ENCODE peak calls at places on chromosomes 16 and 17, in four cellular contexts. One of them, this sample, is unnamed.
A peak's percentile ranks its signal among the peaks of the same experiment; 100 is the strongest.

GRCh38 chr17:74271902-74272563 is 2.0 kb upstream of the DNAI2 start:
- DNase-seq in IMR-90: no peak
- DNase-seq in H1: no peak
- DNase-seq in mesenchymal stem cell: no peak
- DNase-seq in this sample: no peak

GRCh38 chr17:55576237-55576998 is 65.2 kb upstream of the SMIM36 start:
- DNase-seq in IMR-90: peak; percentile 75
- DNase-seq in H1: no peak
- DNase-seq in mesenchymal stem cell: peak; percentile 71
- DNase-seq in this sample: no peak

GRCh38 chr17:3697157-3697515 is 1.2 kb upstream of the P2RX5 start:
- DNase-seq in IMR-90: no peak
- DNase-seq in H1: no peak
- DNase-seq in mesenchymal stem cell: no peak
- DNase-seq in this sample: no peak

GRCh38 chr16:86509759-86510464 is 415 bp upstream of the FOXF1 start:
- DNase-seq in IMR-90: peak; percentile 96
- DNase-seq in H1: peak; percentile 82
- DNase-seq in mesenchymal stem cell: peak; percentile 97
- DNase-seq in this sample: peak; percentile 54

GRCh38 chr17:40961586-40961985 is 5.2 kb downstream of the KRT39 start:
- DNase-seq in IMR-90: no peak
- DNase-seq in H1: no peak
- DNase-seq in mesenchymal stem cell: no peak
- DNase-seq in this sample: no peak

GRCh38 chr17:50731575-50732460 is 12.4 kb downstream of the LUC7L3 start:
- DNase-seq in IMR-90: no peak
- DNase-seq in H1: no peak
- DNase-seq in mesenchymal stem cell: peak; percentile 25
- DNase-seq in this sample: no peak

GRCh38 chr17:74978240-74978639 is 5.7 kb upstream of the HID1 start:
- DNase-seq in IMR-90: no peak
- DNase-seq in H1: no peak
- DNase-seq in mesenchymal stem cell: no peak
- DNase-seq in this sample: no peak

GRCh38 chr17:67633751-67634191 is 84.0 kb upstream of the NOL11 start:
- DNase-seq in IMR-90: peak; percentile 41
- DNase-seq in H1: no peak
- DNase-seq in mesenchymal stem cell: no peak
- DNase-seq in this sample: no peak

GRCh38 chr17:18326572-18326971 is 11.5 kb downstream of the SMCR8 start:
- DNase-seq in IMR-90: no peak
- DNase-seq in H1: no peak
- DNase-seq in mesenchymal stem cell: no peak
- DNase-seq in this sample: no peak

DNA sequence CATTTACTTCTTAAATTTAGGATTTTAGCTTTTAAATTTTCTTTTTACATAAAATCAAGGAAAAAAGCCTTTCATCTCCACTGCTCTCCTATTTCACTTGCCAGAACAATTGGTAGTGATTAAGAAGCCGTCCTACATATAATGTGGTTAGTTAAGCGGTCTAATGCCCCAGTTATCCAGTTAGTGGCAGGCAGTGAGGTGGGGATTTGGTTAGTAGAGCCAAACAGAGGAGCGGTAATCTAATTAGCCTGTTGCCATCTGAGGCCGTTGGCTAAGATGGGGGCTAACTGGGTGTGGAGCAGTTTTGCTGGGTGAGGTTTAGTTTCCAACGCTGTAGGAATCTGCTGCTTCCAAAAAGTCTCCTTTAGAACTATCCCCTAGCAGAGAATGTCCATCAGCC is 22.4 kb downstream of the SNX11 start:
- DNase-seq in IMR-90: no peak
- DNase-seq in H1: no peak
- DNase-seq in mesenchymal stem cell: no peak
- DNase-seq in this sample: no peak
- H2AFZ ChIP-seq in IMR-90: no peak overlapping the region
- H2AFZ ChIP-seq in H1: no peak overlapping the region
- H2AFZ ChIP-seq in mesenchymal stem cell: no peak overlapping the region
- H2AFZ ChIP-seq in this sample: no peak overlapping the region

GRCh38 chr16:56470666-56471065 is 19.3 kb downstream of the OGFOD1 start:
- DNase-seq in IMR-90: no peak
- DNase-seq in H1: no peak
- DNase-seq in mesenchymal stem cell: no peak
- DNase-seq in this sample: no peak
- H3K4me3 ChIP-seq in IMR-90: no peak overlapping the region
- H3K4me3 ChIP-seq in H1: no peak overlapping the region
- H3K4me3 ChIP-seq in mesenchymal stem cell: no peak overlapping the region
- H3K4me3 ChIP-seq in this sample: no peak overlapping the region

DNA sequence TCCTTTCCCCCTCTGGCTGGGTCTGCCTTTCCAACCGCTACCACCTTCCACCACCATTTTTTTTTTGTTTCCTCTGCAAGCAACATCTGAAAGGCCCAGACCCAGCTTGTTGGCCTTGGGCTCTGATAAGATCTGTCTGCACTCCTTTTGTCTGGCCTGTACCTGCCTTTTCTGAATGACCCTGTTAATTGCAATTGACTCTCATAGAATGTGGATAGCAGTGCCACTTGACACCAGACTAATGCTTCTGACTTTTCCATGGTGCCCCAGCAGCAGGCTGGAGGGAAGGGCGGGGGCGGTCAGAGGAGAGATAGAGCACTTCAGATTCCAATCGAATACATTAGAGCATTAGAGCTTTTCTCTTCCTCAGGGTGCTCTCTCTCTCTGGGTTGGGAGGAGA is 538.9 kb downstream of the WWOX start:
- DNase-seq in IMR-90: no peak
- DNase-seq in H1: no peak
- DNase-seq in mesenchymal stem cell: no peak
- DNase-seq in this sample: no peak
- H3K79me1 ChIP-seq in IMR-90: no peaks in the 10 kb centered on the region
- H3K79me1 ChIP-seq in H1: no peaks in the 10 kb centered on the region
- H3K79me1 ChIP-seq in mesenchymal stem cell: no peaks in the 10 kb centered on the region
- H3K79me1 ChIP-seq in this sample: no peaks in the 10 kb centered on the region

GRCh38 chr17:4721203-4722135 is 9.8 kb upstream of the MED11 start:
- DNase-seq in IMR-90: peak; percentile 80
- DNase-seq in H1: no peak
- DNase-seq in mesenchymal stem cell: no peak
- DNase-seq in this sample: no peak
- H2AFZ ChIP-seq in IMR-90: peak overlapping the region; percentile 65
- H2AFZ ChIP-seq in H1: no peak overlapping the region
- H2AFZ ChIP-seq in mesenchymal stem cell: no peak overlapping the region
- H2AFZ ChIP-seq in this sample: no peak overlapping the region

This sample was measured in neuronal stem cell.